ENCODE peak calls at places on chromosomes 11 and 22, in nine cellular contexts. W is T-helper 9 cell, E is pancreas, G is DMS 273 treated with DMSO at 0.1 percent for 48 hours, O is AG09309, M is non-pigmented ciliary epithelial cell, L is amygdala, S is IMR-90, Y is DMS153. I is an unnamed sample.
A peak's percentile ranks its signal among the peaks of the same experiment; 100 is the strongest.

GRCh38 chr11:62860835-62861563 is 19.7 kb upstream of the SLC3A2 start:
- DNase-seq in G (no peak), W (no peak), M (no peak), Y (no peak), L (no peak), E (no peak), S (no peak), O (no peak), I (no peak)

GRCh38 chr11:92211576-92212167 is 12.9 kb upstream of the FAT3 start:
- DNase-seq in S (peak; percentile 33), W (no peak), M (no peak), G (no peak), L (no peak), O (peak; percentile 14), Y (peak; percentile 16), E (no peak), I (no peak)

GRCh38 chr22:30325724-30326703 is 727 bp downstream of the TBC1D10A start:
- DNase-seq in M (no peak), Y (no peak), S (no peak), E (peak; percentile 78), G (no peak), O (no peak), L (no peak), W (peak; percentile 23), I (no peak)

GRCh38 chr11:5196067-5196466 is 4.4 kb downstream of the OR51V1 start:
- DNase-seq in L (no peak), Y (no peak), E (no peak), S (no peak), M (no peak), G (no peak), O (no peak), W (no peak), I (no peak)

GRCh38 chr22:49968831-49969661 is 8.5 kb downstream of the PIM3 start:
- DNase-seq in L (no peak), M (no peak), G (no peak), S (no peak), E (peak; percentile 83), W (no peak), Y (no peak), O (no peak), I (no peak)

GRCh38 chr11:131064373-131064991 is 148.2 kb upstream of the SNX19 start:
- DNase-seq in Y (no peak), W (no peak), O (peak; percentile 23), L (peak; percentile 40), G (no peak), M (peak; percentile 37), S (peak; percentile 70), E (peak; percentile 69), I (no peak)

GRCh38 chr22:30302810-30303138 is 13.5 kb upstream of the CASTOR1 start:
- DNase-seq in L (no peak), S (no peak), W (no peak), O (no peak), E (no peak), M (no peak), Y (no peak), G (no peak), I (no peak)

GRCh38 chr11:64353101-64353738 is 5.7 kb upstream of the RPS6KA4 start:
- DNase-seq in L (no peak), E (peak; percentile 77), G (no peak), O (no peak), W (no peak), S (no peak), Y (no peak), M (no peak), I (no peak)

GRCh38 chr22:45966320-45966891 is 10.6 kb downstream of the WNT7B start:
- DNase-seq in E (no peak), G (no peak), M (no peak), Y (peak; percentile 88), S (no peak), W (no peak), L (no peak), O (no peak), I (peak; percentile 68)

GRCh38 chr11:19432370-19433163 is 191.8 kb upstream of the E2F8 start:
- DNase-seq in Y (no peak), G (no peak), E (no peak), M (no peak), W (no peak), L (no peak), O (peak; percentile 69), S (peak; percentile 94), I (no peak)

GRCh38 chr11:19459240-19459639 is 218.5 kb upstream of the E2F8 start:
- DNase-seq in S (no peak), M (no peak), Y (no peak), E (no peak), L (no peak), G (no peak), W (no peak), O (no peak), I (no peak)

I was measured in NCI-H2171.